ENCODE peak calls at places on chromosome 5, in nine cellular contexts. U is PC-3; N is stimulated activated naive CD4-positive, alpha-beta T cell treated with Interleukin-2 at 50 U/mL for 16 hours; L is omental fat pad; I is fibroblast of the conjunctiva; P is GM06990; V is HFF-Myc; M is NCI-H1092; X is ascending aorta. C is an unnamed sample.

GRCh38 chr5:170397059-170397458 is 7.9 kb upstream of the KCNMB1 start:
- DNase-seq in P (no peak), X (no peak), L (no peak), V (no peak), U (no peak), N (no peak), I (no peak), M (no peak), C (no peak)

GRCh38 chr5:429453-430188 is 13.4 kb upstream of the EXOC3 start:
- DNase-seq in P (no peak), M (no peak), I (peak; percentile 12), V (no peak), U (no peak), L (no peak), N (no peak), X (no peak), C (peak; percentile 88)

GRCh38 chr5:21931076-21931475 is 922.1 kb downstream of the CDH12 start:
- DNase-seq in U (no peak), M (no peak), I (no peak), N (no peak), P (no peak), X (no peak), V (no peak), L (no peak), C (no peak)

GRCh38 chr5:90096415-90097081 is 313.0 kb downstream of the CETN3 start:
- DNase-seq in L (peak; percentile 27), M (no peak), X (no peak), U (peak; percentile 91), I (no peak), V (no peak), N (no peak), P (no peak), C (no peak)

GRCh38 chr5:136023935-136024645 is 4.7 kb upstream of the TGFBI start:
- DNase-seq in X (peak; percentile 73), U (no peak), L (no peak), I (no peak), V (no peak), M (no peak), P (no peak), N (no peak), C (no peak)

GRCh38 chr5:99900302-99900811 is 634.8 kb upstream of the FAM174A start:
- DNase-seq in L (no peak), V (no peak), I (peak; percentile 6), X (no peak), P (no peak), N (no peak), U (peak; percentile 98), M (no peak), C (no peak)

GRCh38 chr5:126909856-126910255 is 120.5 kb downstream of the MARCHF3 start:
- DNase-seq in V (no peak), P (no peak), M (no peak), U (no peak), I (no peak), N (no peak), X (no peak), L (no peak), C (no peak)

GRCh38 chr5:14202462-14202861 is 59.3 kb downstream of the TRIO start:
- DNase-seq in U (no peak), I (no peak), N (no peak), L (no peak), M (no peak), P (no peak), V (no peak), X (no peak), C (no peak)

GRCh38 chr5:194603-195209 is 3.4 kb downstream of the LRRC14B start:
- DNase-seq in I (no peak), N (no peak), V (no peak), U (no peak), X (no peak), M (no peak), L (no peak), P (no peak), C (no peak)

GRCh38 chr5:100828071-100828689 is 74.9 kb downstream of the ST8SIA4 start:
- DNase-seq in X (no peak), U (no peak), M (no peak), L (no peak), N (peak; percentile 8), I (no peak), P (peak; percentile 66), V (no peak), C (no peak)

GRCh38 chr5:155530046-155530445 is 516.5 kb downstream of the KIF4B start:
- DNase-seq in P (no peak), V (no peak), L (no peak), I (no peak), M (no peak), X (no peak), U (no peak), N (no peak), C (no peak)

GRCh38 chr5:98927242-98927987 is 1.4 kb downstream of the CHD1 start:
- DNase-seq in N (peak; percentile 51), I (no peak), P (peak; percentile 31), U (peak; percentile 71), X (peak; percentile 70), V (no peak), M (no peak), L (no peak), C (no peak)

GRCh38 chr5:80255752-80256479 is at the start of gene SERINC5:
- DNase-seq in I (peak; percentile 61), M (peak; percentile 7), L (peak; percentile 47), P (peak; percentile 85), N (peak; percentile 84), X (peak; percentile 92), U (peak; percentile 51), V (no peak), C (peak; percentile 95)

GRCh38 chr5:142221091-142221860 is 103.5 kb downstream of the SPRY4 start:
- DNase-seq in X (no peak), M (no peak), V (no peak), N (no peak), U (peak; percentile 28), P (no peak), I (no peak), L (no peak), C (peak; percentile 8)

GRCh38 chr5:24381861-24382460 is 262.8 kb downstream of the CDH10 start:
- DNase-seq in I (no peak), V (no peak), M (no peak), N (no peak), U (no peak), P (no peak), X (no peak), L (no peak), C (no peak)

GRCh38 chr5:178426326-178427130 is 163.7 kb downstream of the COL23A1 start:
- DNase-seq in X (no peak), I (no peak), M (no peak), U (no peak), V (no peak), P (no peak), N (no peak), L (no peak), C (peak; percentile 85)

GRCh38 chr5:145347026-145347616 is 488.0 kb downstream of the PRELID2 start:
- DNase-seq in M (peak; percentile 3), X (no peak), P (no peak), I (peak; percentile 48), V (peak; percentile 21), L (no peak), N (no peak), U (peak; percentile 51), C (no peak)

GRCh38 chr5:133932441-133933168 is 35.8 kb downstream of the C5orf15 start:
- DNase-seq in I (no peak), L (no peak), V (no peak), N (no peak), M (no peak), X (no peak), U (no peak), P (peak; percentile 56), C (no peak)

GRCh38 chr5:150694638-150695037 is 6.2 kb downstream of the RBM22 start:
- DNase-seq in P (no peak), L (no peak), M (no peak), U (peak; percentile 43), V (no peak), X (no peak), I (no peak), N (no peak), C (no peak)